ENCODE peak calls at places on chromosomes 3 and 15, in five cellular contexts. A is CD4-positive, alpha-beta T cell; I is A549; O is choroid plexus epithelial cell; P is K562. L is an unnamed sample.

GRCh38 chr3:119181765-119182164 is 8.4 kb downstream of the UPK1B start:
- DNase-seq in A (no peak), I (peak; percentile 68), O (peak; percentile 28), P (no peak), L (no peak)

GRCh38 chr3:129502641-129503386 is 25.6 kb upstream of the RHO start:
- DNase-seq in A (no peak), I (no peak), O (no peak), P (no peak), L (no peak)

GRCh38 chr15:100075284-100075683 is 266.5 kb downstream of the ADAMTS17 start:
- DNase-seq in A (no peak), I (no peak), O (no peak), P (no peak), L (no peak)

GRCh38 chr15:80645494-80646065 is 49.5 kb upstream of the ABHD17C start:
- DNase-seq in A (no peak), I (no peak), O (no peak), P (no peak), L (no peak)

GRCh38 chr3:30073622-30074021 is 532.8 kb upstream of the TGFBR2 start:
- DNase-seq in A (no peak), I (no peak), O (peak; percentile 63), P (no peak), L (no peak)

GRCh38 chr3:152199069-152199838 is 69.5 kb upstream of the MBNL1 start:
- DNase-seq in A (no peak), I (no peak), O (no peak), P (peak; percentile 57), L (no peak)

GRCh38 chr3:152505926-152506325 is 237.2 kb downstream of the MBNL1 start:
- DNase-seq in A (no peak), I (no peak), O (no peak), P (no peak), L (no peak)

GRCh38 chr15:35522061-35522460 is 23.9 kb downstream of the DPH6 start:
- DNase-seq in A (no peak), I (no peak), O (peak; percentile 51), P (no peak), L (no peak)

GRCh38 chr3:42501681-42502428 is 588 bp upstream of the VIPR1 start:
- DNase-seq in A (peak; percentile 68), I (no peak), O (peak; percentile 35), P (peak; percentile 74), L (no peak)
- TF ChIP-seq CTCF in A (peak; percentile 93), I (peak; percentile 14), O (peak; percentile 63), P (peak; percentile 79), L (no peak)

GRCh38 chr15:67240235-67241131 is 14.0 kb downstream of the AAGAB start:
- DNase-seq in A (peak; percentile 17), I (peak; percentile 55), O (no peak), P (peak; percentile 9), L (no peak)
- TF ChIP-seq CTCF in A (peak; percentile 52), I (peak; percentile 66), O (peak; percentile 29), P (peak; percentile 38), L (no peak)

DNA sequence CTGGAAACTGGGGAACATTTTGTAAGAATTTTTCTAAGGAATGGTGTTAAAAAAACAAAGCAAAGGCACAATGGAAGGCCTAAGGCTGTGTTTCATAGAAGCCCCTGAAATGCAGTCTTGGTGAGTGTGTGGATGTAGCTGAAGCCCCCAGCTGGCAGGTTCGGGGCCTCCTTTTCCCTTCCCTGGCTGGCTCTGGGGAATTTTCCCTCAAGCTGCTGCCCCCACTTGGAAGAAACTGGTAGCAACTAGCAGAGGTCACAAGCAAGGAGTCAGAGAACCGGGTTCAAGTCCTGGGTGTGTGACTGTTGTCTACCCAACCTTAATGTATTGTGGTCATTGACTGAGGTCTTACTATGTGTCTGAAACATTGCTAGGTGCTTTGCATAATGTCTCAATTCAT is 85.3 kb upstream of the MYZAP start:
- DNase-seq in A (no peak), I (no peak), O (no peak), P (peak; percentile 19), L (no peak)
- TF ChIP-seq CTCF in A (no peak), I (peak; percentile 14), O (peak; percentile 48), P (peak; percentile 41), L (no peak)

GRCh38 chr3:138281561-138281960 is 48.1 kb downstream of the NME9 start:
- DNase-seq in A (no peak), I (no peak), O (no peak), P (no peak), L (no peak)

GRCh38 chr3:138289260-138289659 is 40.4 kb downstream of the NME9 start:
- DNase-seq in A (no peak), I (no peak), O (no peak), P (no peak), L (no peak)

GRCh38 chr3:138282836-138283235 is 46.8 kb downstream of the NME9 start:
- DNase-seq in A (no peak), I (no peak), O (no peak), P (no peak), L (no peak)

GRCh38 chr3:138284079-138284478 is 45.6 kb downstream of the NME9 start:
- DNase-seq in A (no peak), I (no peak), O (no peak), P (no peak), L (no peak)

DNA sequence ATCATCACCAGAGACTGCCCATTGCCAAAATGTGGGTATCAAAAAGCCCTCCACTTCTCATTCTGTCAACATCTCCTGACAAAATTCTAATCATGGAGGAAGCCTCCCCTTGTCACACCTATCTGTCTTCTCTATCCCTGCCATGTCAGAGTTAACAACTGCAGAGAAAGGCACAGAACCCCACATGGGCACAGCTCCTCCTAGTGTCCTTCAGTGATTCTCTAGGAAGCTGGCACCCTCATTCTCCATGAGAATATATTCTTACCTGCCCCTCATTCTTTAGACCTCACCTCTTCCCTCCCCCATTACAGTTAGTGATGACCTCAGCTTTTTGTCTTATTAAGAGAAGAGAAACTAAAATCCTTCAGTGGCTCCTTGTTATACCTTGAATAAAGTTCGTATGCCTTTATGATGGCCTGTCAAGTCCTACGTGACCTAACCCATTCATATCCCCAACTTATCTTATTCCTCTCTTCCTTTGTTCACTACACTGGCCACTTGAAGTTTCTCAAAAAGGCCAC is 44.6 kb downstream of the NME9 start:
- DNase-seq in A (no peak), I (no peak), O (no peak), P (no peak), L (no peak)
- TF ChIP-seq CTCF in A (no peak), I (no peak), O (peak; percentile 41), P (no peak), L (no peak)

DNA sequence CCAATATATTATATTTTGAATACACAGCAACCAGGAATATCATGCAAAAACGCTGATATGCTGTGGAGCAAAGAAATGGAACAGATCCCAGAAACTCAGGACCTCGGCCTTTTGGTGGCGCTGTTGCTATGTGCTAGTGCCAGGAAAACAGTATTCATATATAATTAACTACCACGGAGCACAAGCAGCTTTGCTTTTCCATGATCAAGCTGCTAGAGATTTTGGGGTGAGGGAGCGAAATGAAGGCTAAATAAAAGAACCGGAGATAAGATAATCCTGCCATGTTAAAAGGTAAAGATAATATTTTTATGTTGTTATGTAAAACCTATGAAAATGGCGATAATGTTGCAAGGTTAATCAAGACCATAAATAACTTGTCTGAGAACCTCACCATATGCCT is 157.7 kb upstream of the FAM3D start:
- DNase-seq in A (no peak), I (peak; percentile 4), O (peak; percentile 81), P (peak; percentile 70), L (no peak)
- TF ChIP-seq CTCF in A (no peak), I (peak; percentile 51), O (peak; percentile 92), P (peak; percentile 69), L (no peak)

GRCh38 chr3:38000965-38001455 is 10.4 kb downstream of the VILL start:
- DNase-seq in A (no peak), I (no peak), O (no peak), P (no peak), L (no peak)

GRCh38 chr3:38000242-38000916 is 9.8 kb downstream of the VILL start:
- DNase-seq in A (no peak), I (no peak), O (no peak), P (no peak), L (no peak)

GRCh38 chr3:38002291-38002876 is 11.8 kb downstream of the VILL start:
- DNase-seq in A (no peak), I (no peak), O (no peak), P (no peak), L (no peak)

GRCh38 chr3:38002940-38003339 is 12.4 kb downstream of the VILL start:
- DNase-seq in A (no peak), I (no peak), O (no peak), P (no peak), L (no peak)

DNA sequence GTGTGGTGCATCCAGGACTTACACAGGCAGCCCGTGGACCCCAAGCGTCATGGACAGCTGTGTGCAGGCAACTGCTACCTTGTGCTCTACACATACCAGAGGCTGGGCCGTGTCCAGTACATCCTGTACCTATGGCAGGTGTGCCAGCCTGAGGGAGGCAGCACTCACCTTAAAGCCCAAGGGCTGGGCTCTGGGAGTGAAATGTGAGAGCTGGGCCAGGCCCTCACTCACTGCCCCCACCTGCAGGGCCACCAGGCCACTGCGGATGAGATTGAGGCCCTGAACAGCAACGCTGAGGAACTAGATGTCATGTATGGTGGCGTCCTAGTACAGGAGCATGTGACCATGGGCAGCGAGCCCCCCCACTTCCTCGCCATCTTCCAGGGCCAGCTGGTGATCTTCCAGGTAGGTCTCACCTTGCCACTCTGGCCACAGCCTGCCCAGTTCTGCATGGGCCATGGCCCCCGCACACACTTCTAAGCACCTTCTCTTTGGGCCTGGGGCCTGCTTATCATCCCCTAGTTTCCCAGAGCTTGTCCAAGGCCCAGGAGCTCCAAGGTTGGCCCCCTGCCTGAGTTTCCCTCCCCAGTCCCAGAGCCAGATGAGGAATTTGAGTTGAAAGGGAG is 11.0 kb downstream of the VILL start:
- DNase-seq in A (no peak), I (peak; percentile 29), O (no peak), P (no peak), L (no peak)
- TF ChIP-seq CTCF in A (no peak), I (no peak), O (peak; percentile 17), P (peak; percentile 67), L (no peak)